ENCODE peak calls at places on chromosomes 3 and 15, in four cellular contexts. Z, O, Q and I are unnamed samples.

GRCh38 chr3:138598534-138598933 is 4.5 kb upstream of the CEP70 start:
- DNase-seq in Z (no peak), O (no peak), Q (no peak), I (no peak)

GRCh38 chr3:153379516-153379915 is 217.5 kb downstream of the RAP2B start:
- DNase-seq in Z (no peak), O (no peak), Q (no peak), I (no peak)

GRCh38 chr3:171458857-171459129 is 1.4 kb downstream of the TNIK start:
- DNase-seq in Z (no peak), O (no peak), Q (no peak), I (no peak)

GRCh38 chr3:112415390-112415789 is 82.4 kb downstream of the CD200 start:
- DNase-seq in Z (no peak), O (no peak), Q (no peak), I (no peak)

GRCh38 chr15:95669146-95669922 is 661.2 kb upstream of the NR2F2 start:
- DNase-seq in Z (no peak), O (peak), Q (no peak), I (peak)

GRCh38 chr3:186506846-186507245 is 37.3 kb downstream of the CRYGS start:
- DNase-seq in Z (no peak), O (no peak), Q (no peak), I (no peak)

GRCh38 chr3:14803101-14803980 is 15.4 kb upstream of the FGD5 start:
- DNase-seq in Z (no peak), O (peak), Q (no peak), I (no peak)

GRCh38 chr3:183664913-183665381 is 29.5 kb downstream of the KLHL24 start:
- DNase-seq in Z (peak), O (peak), Q (no peak), I (no peak)

GRCh38 chr3:49244589-49245205 is 32.3 kb downstream of the C3orf62 start:
- DNase-seq in Z (no peak), O (no peak), Q (no peak), I (no peak)

GRCh38 chr15:31758126-31758525 is 272.2 kb upstream of the CHRNA7 start:
- DNase-seq in Z (peak), O (peak), Q (peak), I (peak)

GRCh38 chr15:93146196-93146595 is 57.2 kb upstream of the RGMA start:
- DNase-seq in Z (no peak), O (no peak), Q (no peak), I (no peak)

GRCh38 chr3:3636815-3637214 is 162.4 kb upstream of the LRRN1 start:
- DNase-seq in Z (no peak), O (peak), Q (no peak), I (no peak)

GRCh38 chr3:140022061-140022781 is 87.2 kb downstream of the CLSTN2 start:
- DNase-seq in Z (peak), O (no peak), Q (no peak), I (peak)

GRCh38 chr15:69893863-69894262 is 203.9 kb downstream of the TLE3 start:
- DNase-seq in Z (no peak), O (peak), Q (no peak), I (no peak)